ENCODE peak calls at places on chromosome 22, in seven cellular contexts. C is heart left ventricle, A is heart right ventricle, X is H1, I is sigmoid colon, V is A549, D is body of pancreas. W is an unnamed sample. For H3K4me1, the result is how much of the 10 kb centered on the place peaks cover.

GRCh38 chr22:25482091-25482760 is 82.2 kb upstream of the GRK3 start:
- DNase-seq in V (no peak), A (no peak), C (no peak), X (no peak), I (no peak), D (no peak), W (no peak)

GRCh38 chr22:29079218-29079901 is 6.5 kb downstream of the KREMEN1 start:
- DNase-seq in V (no peak), C (no peak), I (no peak), A (no peak), D (peak), X (no peak), W (no peak)

GRCh38 chr22:38823637-38824036 is 20.2 kb downstream of the NPTXR start:
- DNase-seq in V (no peak), C (no peak), D (no peak), X (no peak), A (no peak), I (peak), W (no peak)

GRCh38 chr22:45007946-45008852 is 1.6 kb downstream of the PHF21B start:
- DNase-seq in A (no peak), I (no peak), D (no peak), X (no peak), C (no peak), V (peak), W (no peak)

GRCh38 chr22:44338183-44338812 is 25.5 kb upstream of the SHISAL1 start:
- DNase-seq in X (no peak), A (peak), I (peak), V (no peak), C (peak), D (no peak), W (no peak)

GRCh38 chr22:27199354-27199753 is 542.0 kb downstream of the MIAT start:
- DNase-seq in D (no peak), X (no peak), I (no peak), C (no peak), V (no peak), A (no peak), W (no peak)

GRCh38 chr22:29737251-29738117 is 17.7 kb downstream of the CABP7 start:
- DNase-seq in X (no peak), D (no peak), V (no peak), I (no peak), C (peak), A (peak), W (no peak)

GRCh38 chr22:24335529-24335928 is 64.9 kb downstream of the SPECC1L start:
- DNase-seq in A (no peak), D (no peak), I (no peak), X (no peak), V (no peak), C (no peak), W (no peak)

GRCh38 chr22:47452184-47452583 is 689.7 kb downstream of the TBC1D22A start:
- DNase-seq in I (no peak), V (peak), A (no peak), X (no peak), C (no peak), D (no peak), W (no peak)

GRCh38 chr22:45438364-45438763 is 24.9 kb downstream of the RIBC2 start:
- DNase-seq in X (no peak), V (no peak), D (no peak), A (no peak), I (no peak), C (no peak), W (no peak)

GRCh38 chr22:48760481-48761238 is 1067.0 kb downstream of the BRD1 start:
- DNase-seq in C (no peak), D (no peak), X (no peak), I (peak), A (no peak), V (no peak), W (no peak)

GRCh38 chr22:20430641-20431519 is 6.7 kb downstream of the SCARF2 start:
- DNase-seq in A (peak), X (no peak), C (peak), D (peak), V (peak), I (peak), W (peak)

GRCh38 chr22:27378994-27379393 is 422.6 kb downstream of the MN1 start:
- DNase-seq in D (peak), X (no peak), C (no peak), I (no peak), V (no peak), A (no peak), W (no peak)

GRCh38 chr22:28075260-28075981 is 156.4 kb upstream of the PITPNB start:
- DNase-seq in C (peak), X (no peak), A (no peak), V (peak), D (peak), I (peak), W (no peak)

GRCh38 chr22:24521791-24522245 is 26.7 kb downstream of the UPB1 start:
- DNase-seq in D (peak), C (no peak), X (peak), I (no peak), V (peak), A (no peak), W (peak)

DNA sequence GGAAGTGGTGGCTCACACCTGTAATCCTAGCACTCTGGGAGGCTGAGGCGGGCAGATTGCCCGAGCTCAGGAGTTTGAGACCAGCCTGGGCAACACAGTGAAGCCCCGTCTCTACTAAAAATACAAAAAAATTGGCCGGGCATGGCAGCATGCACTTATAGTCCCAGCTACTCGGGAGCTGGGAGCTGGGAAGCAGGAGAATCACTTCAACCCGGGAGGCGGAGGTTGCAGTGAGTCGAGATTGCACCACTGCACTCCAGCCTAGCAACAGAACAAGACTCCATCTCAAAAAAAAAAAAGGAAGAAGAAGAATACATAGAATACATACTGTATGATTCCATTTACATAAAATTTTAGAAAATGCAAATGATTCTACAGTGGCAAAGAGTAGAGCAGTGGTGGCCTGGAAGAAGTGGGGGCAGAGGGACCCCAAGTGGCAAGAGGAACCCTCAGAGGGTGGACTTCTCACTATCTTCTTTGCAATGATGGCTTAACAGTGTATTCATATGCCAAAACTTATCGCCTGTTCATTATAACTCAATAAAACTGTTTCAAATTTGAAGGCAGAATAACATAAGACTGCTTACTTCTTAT is 22.0 kb downstream of the PACSIN2 start:
- DNase-seq in D (no peak), A (no peak), V (no peak), I (peak), X (no peak), C (no peak), W (no peak)
- H3K4me1 ChIP-seq in D (half or more), A (under half), V (half or more), I (half or more), X (under half), C (under half), W (under half)

DNA sequence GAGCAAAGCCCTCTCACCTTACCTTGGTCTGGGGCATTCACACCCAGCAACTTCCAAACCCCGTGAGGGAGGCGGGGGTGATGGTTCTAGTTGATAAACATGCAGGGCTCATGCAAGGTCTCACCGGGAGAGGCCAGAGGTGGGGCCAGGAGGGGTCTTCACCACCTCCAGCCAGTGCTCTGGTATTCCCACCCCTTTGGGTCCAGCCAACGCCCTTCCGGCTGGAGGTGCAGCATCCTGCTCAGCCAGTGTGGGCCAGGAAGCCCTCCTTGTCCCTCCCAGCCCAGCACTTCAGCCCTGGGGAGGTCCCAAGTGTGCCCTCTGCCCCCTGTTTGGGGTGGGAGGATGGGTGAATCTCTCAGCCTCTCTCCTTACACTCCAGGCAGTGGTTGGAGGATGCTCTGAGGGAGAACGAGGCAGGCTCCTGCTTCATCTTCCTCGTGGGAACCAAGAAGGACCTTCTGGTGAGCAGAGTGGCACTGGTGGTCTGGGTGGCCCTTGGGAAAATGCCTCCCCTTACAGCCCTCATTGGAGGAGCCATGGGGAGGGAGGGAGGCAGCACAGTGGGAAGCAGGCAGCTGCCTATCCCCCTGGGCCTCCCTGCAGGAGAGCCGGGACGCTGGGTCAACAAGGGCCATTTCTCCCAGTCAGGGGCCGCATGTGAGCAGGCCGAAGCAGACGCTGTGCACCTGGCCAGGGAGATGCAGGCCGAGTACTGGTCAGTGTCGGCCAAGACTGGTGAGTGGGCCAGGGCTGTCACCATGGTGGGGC is 13.4 kb downstream of the RAB36 start:
- DNase-seq in A (no peak), D (no peak), C (no peak), X (no peak), I (no peak), V (no peak), W (no peak)
- H3K4me1 ChIP-seq in A (under half), D (under half), C (under half), X (under half), I (under half), V (under half), W (under half)

DNA sequence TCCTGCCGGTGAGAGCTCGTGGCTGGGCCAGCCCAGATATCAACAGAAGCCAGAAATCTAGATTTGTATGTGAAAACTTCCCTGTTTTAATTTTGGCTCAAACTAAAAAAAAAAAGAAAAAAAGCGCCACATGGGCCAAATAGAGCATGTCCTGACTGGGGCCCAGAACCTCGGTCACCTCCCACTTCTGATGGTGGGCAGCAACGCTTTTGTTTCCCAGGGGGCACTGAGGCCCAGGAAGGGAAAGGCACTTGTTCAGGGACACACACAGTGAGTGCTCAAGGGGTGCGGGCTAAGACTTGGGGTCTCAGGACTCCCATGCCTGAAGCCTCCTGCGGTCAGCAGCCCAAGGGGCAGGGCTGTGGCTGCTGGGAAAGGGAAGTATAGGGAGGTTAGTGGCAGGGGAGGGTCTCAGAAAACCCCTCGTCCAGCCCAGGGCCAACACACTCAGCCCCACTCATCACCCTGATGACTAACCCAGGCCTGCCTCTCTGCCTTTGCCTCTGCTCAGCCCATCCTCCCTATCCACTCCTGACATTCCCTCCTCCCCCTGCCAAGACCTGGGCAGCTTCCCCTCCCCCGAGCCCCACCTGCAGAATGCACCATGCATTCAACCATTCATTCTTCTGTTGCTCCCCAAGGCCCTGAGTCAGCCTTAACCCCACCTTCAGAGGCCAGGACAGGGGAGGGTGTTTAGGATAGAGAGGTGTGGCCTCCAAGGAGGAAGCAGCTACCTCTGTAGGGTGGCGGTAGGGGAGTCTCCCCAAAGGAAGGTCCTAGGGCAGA is 30.0 kb upstream of the TCF20 start:
- DNase-seq in D (no peak), C (no peak), X (no peak), V (no peak), A (no peak), I (no peak), W (peak)
- H3K4me1 ChIP-seq in D (under half), C (under half), X (under half), V (under half), A (under half), I (under half), W (half or more)

DNA sequence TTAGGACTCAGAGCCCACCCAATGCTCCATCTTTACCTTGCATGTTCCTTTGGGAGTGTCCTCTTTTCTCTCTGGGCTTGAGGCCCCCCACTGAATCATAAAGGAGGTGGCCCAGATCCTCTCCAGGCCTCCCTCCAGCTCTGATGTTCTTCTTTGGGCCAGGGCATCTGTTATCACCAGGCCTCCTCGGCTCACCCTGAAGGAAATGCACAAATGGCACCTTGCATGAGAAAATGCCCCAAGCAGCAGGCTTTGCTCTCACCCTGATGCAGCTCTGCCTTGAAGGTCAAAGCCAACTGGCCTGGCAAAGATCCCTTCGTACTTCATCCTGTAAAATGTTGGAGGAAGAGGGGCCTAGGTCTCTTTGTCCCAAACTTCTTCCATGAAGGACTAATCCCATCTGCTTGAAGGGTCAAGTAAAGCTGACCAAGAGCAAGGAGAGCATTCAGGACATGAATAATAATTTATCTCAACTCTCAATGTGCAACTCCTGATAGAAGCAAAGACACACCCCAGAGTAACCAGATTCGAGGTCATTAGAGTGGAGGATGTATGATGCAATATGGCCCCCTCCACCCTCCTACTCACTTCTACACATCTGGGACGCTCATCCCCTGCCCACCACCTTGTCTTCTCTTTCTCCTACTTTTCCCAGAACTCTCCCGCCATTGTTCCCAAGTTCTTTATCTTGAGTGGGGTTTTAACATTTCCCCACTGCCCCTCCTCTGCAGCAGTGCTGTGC is 9.5 kb downstream of the APOL6 start:
- DNase-seq in I (no peak), C (no peak), D (no peak), V (no peak), X (no peak), A (no peak), W (no peak)
- H3K4me1 ChIP-seq in I (under half), C (under half), D (under half), V (under half), X (under half), A (under half), W (half or more)